ENCODE peak calls at places on chromosome 14, in six cellular contexts. T is esophagus muscularis mucosa, G is stomach, K is endothelial cell of umbilical vein, S is prostate gland, D is suprapubic skin. A is an unnamed sample. For H3K36me3, the result is how much of the 10 kb centered on the place peaks cover.

GRCh38 chr14:36659822-36660735 is 1.6 kb upstream of the PAX9 start:
- DNase-seq in T (no peak), G (no peak), K (no peak), S (no peak), D (no peak), A (no peak)

GRCh38 chr14:50342211-50343080 is 30.3 kb downstream of the DMAC2L start:
- DNase-seq in T (peak), G (no peak), K (peak), S (peak), D (no peak), A (no peak)

GRCh38 chr14:61563880-61564622 is 131.3 kb upstream of the HIF1A start:
- DNase-seq in T (no peak), G (no peak), K (no peak), S (no peak), D (no peak), A (no peak)

GRCh38 chr14:92531151-92531873 is 17.7 kb downstream of the RIN3 start:
- DNase-seq in T (no peak), G (no peak), K (no peak), S (no peak), D (no peak), A (no peak)

GRCh38 chr14:53022593-53022992 is 71.7 kb upstream of the FERMT2 start:
- DNase-seq in T (no peak), G (no peak), K (no peak), S (no peak), D (no peak), A (no peak)

GRCh38 chr14:20627337-20628032 is 14.0 kb downstream of the OR6S1 start:
- DNase-seq in T (no peak), G (no peak), K (no peak), S (no peak), D (no peak), A (no peak)

GRCh38 chr14:22382955-22383354 is 206.1 kb downstream of the DAD1 start:
- DNase-seq in T (no peak), G (no peak), K (no peak), S (no peak), D (no peak), A (no peak)

GRCh38 chr14:100289916-100290606 is 16.2 kb downstream of the SLC25A29 start:
- DNase-seq in T (no peak), G (no peak), K (no peak), S (no peak), D (peak), A (no peak)

GRCh38 chr14:81062816-81063215 is 107.4 kb downstream of the TSHR start:
- DNase-seq in T (no peak), G (no peak), K (no peak), S (no peak), D (no peak), A (no peak)

GRCh38 chr14:81162941-81163340 is 57.8 kb downstream of the GTF2A1 start:
- DNase-seq in T (no peak), G (no peak), K (no peak), S (no peak), D (no peak), A (no peak)

GRCh38 chr14:22386924-22387775 is 201.9 kb downstream of the DAD1 start:
- DNase-seq in T (no peak), G (peak), K (peak), S (peak), D (peak), A (peak)

GRCh38 chr14:63855272-63855671 is 2.5 kb downstream of the SYNE2 start:
- DNase-seq in T (no peak), G (no peak), K (no peak), S (no peak), D (no peak), A (no peak)

GRCh38 chr14:55416866-55417265 is 5.2 kb upstream of the ATG14 start:
- DNase-seq in T (no peak), G (no peak), K (no peak), S (no peak), D (no peak), A (no peak)

GRCh38 chr14:37195327-37195726 is 2.4 kb upstream of the MIPOL1 start:
- DNase-seq in T (no peak), G (no peak), K (peak), S (no peak), D (no peak), A (no peak)

GRCh38 chr14:39731912-39732311 is 299.7 kb upstream of the FBXO33 start:
- DNase-seq in T (no peak), G (no peak), K (no peak), S (no peak), D (no peak), A (no peak)

GRCh38 chr14:104265918-104266642 is 127.7 kb downstream of the KIF26A start:
- DNase-seq in T (no peak), G (peak), K (no peak), S (no peak), D (no peak), A (no peak)

GRCh38 chr14:54564799-54565235 is 2.1 kb upstream of the SAMD4A start:
- DNase-seq in T (no peak), G (no peak), K (peak), S (no peak), D (no peak), A (peak)

GRCh38 chr14:83300454-83301064 is 1766.9 kb upstream of the SEL1L start:
- DNase-seq in T (no peak), G (no peak), K (peak), S (no peak), D (no peak), A (no peak)

GRCh38 chr14:79937433-79937832 is 273.9 kb downstream of the DIO2 start:
- DNase-seq in T (no peak), G (no peak), K (no peak), S (no peak), D (no peak), A (no peak)

GRCh38 chr14:33592298-33592697 is 358.6 kb downstream of the EGLN3 start:
- DNase-seq in T (no peak), G (no peak), K (no peak), S (no peak), D (no peak), A (no peak)

GRCh38 chr14:54893151-54893760 is 9.4 kb downstream of the GCH1 start:
- DNase-seq in T (no peak), G (no peak), K (peak), S (no peak), D (no peak), A (no peak)

GRCh38 chr14:36130186-36130585 is 46.3 kb downstream of the PTCSC3 start:
- DNase-seq in T (no peak), G (no peak), K (no peak), S (no peak), D (no peak), A (no peak)

GRCh38 chr14:93137864-93138263 is 22.1 kb upstream of the ITPK1 start:
- DNase-seq in T (no peak), G (peak), K (no peak), S (peak), D (no peak), A (peak)

GRCh38 chr14:22375321-22375930 is 213.6 kb downstream of the DAD1 start:
- DNase-seq in T (no peak), G (no peak), K (peak), S (no peak), D (no peak), A (no peak)

GRCh38 chr14:57008534-57008933 is 198.3 kb upstream of the OTX2 start:
- DNase-seq in T (no peak), G (no peak), K (no peak), S (no peak), D (no peak), A (no peak)

GRCh38 chr14:75249251-75249957 is 29.2 kb upstream of the FOS start:
- DNase-seq in T (no peak), G (peak), K (no peak), S (peak), D (no peak), A (no peak)

GRCh38 chr14:52443506-52443905 is 108.8 kb downstream of the TXNDC16 start:
- DNase-seq in T (no peak), G (no peak), K (no peak), S (no peak), D (no peak), A (no peak)

GRCh38 chr14:52328286-52328685 is 14.2 kb downstream of the PTGER2 start:
- DNase-seq in T (no peak), G (no peak), K (no peak), S (no peak), D (no peak), A (no peak)

GRCh38 chr14:99271951-99272668 is at the start of gene BCL11B:
- DNase-seq in T (no peak), G (peak), K (peak), S (peak), D (peak), A (peak)
- TF ChIP-seq CTCF in T (no peak), G (no peak), K (peak), S (peak), D (peak), A (peak)

GRCh38 chr14:73729556-73730265 is 15.5 kb upstream of the PNMA1 start:
- DNase-seq in T (peak), G (no peak), K (no peak), S (no peak), D (peak), A (no peak)
- H3K36me3 ChIP-seq in T (under half), G (half or more), K (under half), S (under half), D (half or more), A (under half)

GRCh38 chr14:68191567-68192321 is 372.2 kb downstream of the RAD51B start:
- DNase-seq in T (no peak), G (no peak), K (no peak), S (peak), D (no peak), A (no peak)
- TF ChIP-seq POLR2AphosphoS5 in T (no peak), G (no peak), K (no peak), S (peak), D (no peak), A (no peak)

DNA sequence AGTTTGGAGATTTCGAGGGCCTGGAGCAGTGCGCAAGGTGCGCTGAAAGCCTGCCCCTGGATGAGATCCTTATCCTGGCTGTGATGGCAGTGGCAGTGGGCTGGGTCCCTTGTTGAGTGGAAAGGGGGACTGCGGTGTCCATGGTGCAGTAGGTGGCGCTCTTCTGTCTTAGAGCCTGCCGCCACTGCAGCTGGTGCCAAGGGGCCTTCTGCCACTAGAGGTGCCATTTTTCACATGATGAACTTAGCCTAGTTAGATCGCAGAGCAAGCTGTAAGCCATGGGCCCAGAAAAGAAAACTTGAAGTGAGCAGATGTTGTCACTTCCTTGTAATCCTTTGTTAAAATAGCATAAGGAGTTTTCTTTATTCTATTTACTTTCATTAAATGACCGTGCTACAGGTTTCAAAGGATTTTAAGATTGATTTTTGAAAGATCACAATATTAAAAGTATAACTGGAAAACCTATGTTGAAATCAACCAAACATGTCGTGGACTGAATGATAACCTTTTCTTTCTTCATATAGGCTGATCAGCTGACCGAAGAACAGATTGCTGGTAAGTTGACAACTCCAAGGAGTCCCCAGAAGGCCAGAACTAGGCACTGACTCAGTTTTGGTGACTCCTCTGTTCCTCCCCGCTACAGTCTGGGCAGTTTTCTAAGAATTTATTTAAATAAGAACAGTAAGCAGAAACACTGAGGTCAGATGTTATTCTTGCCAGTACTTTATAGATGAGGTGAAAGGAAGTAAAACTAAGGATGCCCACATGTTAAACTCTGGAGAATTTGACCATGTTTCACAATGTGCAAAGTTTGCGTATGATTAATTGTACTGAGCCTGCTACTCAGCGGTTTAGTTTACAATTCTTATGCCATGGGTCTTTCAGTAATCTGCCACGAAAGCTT is 3.0 kb downstream of the CALM1 start:
- DNase-seq in T (peak), G (peak), K (peak), S (peak), D (peak), A (peak)
- TF ChIP-seq CTCF in T (peak), G (no peak), K (peak), S (peak), D (peak), A (peak)

GRCh38 chr14:27557445-27557844 is 959.6 kb upstream of the NOVA1 start:
- DNase-seq in T (no peak), G (no peak), K (no peak), S (no peak), D (no peak), A (no peak)

DNA sequence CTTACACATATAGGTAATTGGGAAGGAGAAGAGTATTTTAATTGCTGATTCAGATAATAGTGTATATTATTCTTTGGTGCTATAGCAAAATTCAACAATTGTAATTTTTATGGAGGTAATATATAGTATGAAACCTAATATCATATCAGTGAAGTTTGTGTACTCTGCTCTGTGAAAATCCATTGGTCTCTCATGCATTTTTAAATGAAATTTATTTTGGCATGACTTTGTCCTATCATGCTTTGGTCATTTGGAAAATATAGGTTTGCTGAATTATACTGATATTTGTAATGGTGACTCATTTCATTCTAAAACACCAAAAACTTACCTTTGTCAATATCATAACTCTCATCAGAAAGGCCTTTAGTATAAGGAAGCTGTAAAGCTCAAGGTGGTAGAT is 962.0 kb upstream of the NOVA1 start:
- DNase-seq in T (no peak), G (no peak), K (no peak), S (no peak), D (no peak), A (no peak)
- H3K36me3 ChIP-seq in T (under half), G (under half), K (under half), S (under half), D (under half), A (under half)

GRCh38 chr14:102511538-102511937 is 2.0 kb upstream of the ANKRD9 start:
- DNase-seq in T (no peak), G (no peak), K (no peak), S (no peak), D (no peak), A (no peak)

GRCh38 chr14:102510616-102511520 is 1.3 kb upstream of the ANKRD9 start:
- DNase-seq in T (no peak), G (peak), K (no peak), S (peak), D (peak), A (no peak)

GRCh38 chr14:102508774-102509743 is 517 bp downstream of the ANKRD9 start:
- DNase-seq in T (no peak), G (peak), K (peak), S (no peak), D (peak), A (no peak)

GRCh38 chr14:102508410-102508773 is 1.2 kb downstream of the ANKRD9 start:
- DNase-seq in T (no peak), G (peak), K (no peak), S (peak), D (peak), A (no peak)

DNA sequence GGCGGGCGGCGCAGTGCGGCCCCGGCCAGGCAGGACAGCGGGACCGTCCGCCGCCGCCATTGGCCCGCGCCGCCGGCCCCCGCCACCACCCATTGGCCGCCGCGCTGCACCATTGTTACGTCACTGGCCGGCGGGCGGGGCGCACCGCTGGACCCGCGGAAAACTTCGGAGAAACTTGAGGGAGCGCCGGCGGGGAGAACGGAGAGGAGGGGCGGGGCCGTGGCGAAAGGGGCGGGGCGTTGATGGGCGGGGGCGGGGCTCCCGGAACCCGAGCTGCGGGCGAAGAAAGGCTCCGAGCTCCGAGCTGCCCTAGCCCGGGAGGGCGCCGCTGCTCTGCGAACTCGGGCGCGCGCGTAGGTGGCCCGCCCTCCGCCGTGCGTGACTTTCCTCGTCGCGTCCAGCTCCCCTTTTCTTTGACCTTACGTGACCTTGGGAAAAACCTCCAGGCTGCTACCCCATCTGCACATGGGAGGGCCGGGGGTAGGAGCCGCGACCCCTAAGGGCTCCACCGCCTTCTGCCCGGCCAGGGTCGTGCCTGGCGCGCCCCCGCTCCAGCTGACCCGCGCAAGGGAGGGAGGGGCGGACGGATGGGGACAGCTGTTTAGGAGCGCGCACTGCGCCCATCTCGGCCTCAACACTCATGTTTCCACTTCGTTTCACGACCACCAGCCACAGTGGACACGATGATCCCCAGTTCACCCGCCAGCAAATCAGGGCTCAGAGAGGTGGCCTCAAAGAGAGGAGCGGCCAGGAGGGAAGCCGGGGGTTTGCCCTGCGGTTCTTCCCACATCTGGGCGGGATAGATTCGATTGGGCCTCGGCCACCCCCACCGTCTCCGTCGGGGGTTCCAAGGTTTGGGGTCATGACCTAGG is at the start of gene ANKRD9:
- DNase-seq in T (peak), G (peak), K (peak), S (peak), D (peak), A (peak)
- TF ChIP-seq POLR2AphosphoS5 in T (peak), G (no peak), K (no peak), S (peak), D (no peak), A (no peak)

DNA sequence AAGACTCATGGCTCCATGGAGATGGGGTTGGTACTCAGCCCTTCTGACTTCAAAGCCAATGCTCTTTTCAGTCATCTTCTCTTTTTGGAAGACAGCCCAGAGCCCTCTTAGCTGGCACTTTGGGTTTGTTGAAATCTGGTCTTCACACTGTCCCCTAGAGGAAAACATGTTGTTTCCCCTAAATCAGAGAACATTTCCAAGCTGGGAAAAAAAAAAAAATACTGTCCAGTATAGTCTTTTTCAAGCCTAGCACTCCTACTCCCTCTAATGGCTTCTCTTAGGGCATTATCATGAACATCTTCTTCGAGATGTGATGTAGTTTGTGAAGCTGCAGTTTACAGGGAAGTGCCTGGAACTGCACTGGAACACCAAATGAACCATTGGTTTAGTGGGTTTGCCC is 3.0 kb upstream of the ZC3H14 start:
- DNase-seq in T (no peak), G (no peak), K (no peak), S (no peak), D (no peak), A (no peak)
- TF ChIP-seq CTCF in T (no peak), G (no peak), K (peak), S (peak), D (peak), A (peak)

A was measured in breast epithelium.